ENCODE peak calls at places on chromosomes 3 and 15, in five cellular contexts. R is WTC11, B is A549, H is HepG2, P is GM12878. M is an unnamed sample.

GRCh38 chr3:41498847-41499246 is 299.5 kb downstream of the CTNNB1 start:
- DNase-seq in R (no peak), B (no peak), H (no peak), P (no peak), M (no peak)

GRCh38 chr3:62559831-62560445 is 186.6 kb upstream of the FEZF2 start:
- DNase-seq in R (no peak), B (peak), H (no peak), P (no peak), M (no peak)

GRCh38 chr3:94405258-94406035 is 342.6 kb downstream of the NSUN3 start:
- DNase-seq in R (no peak), B (no peak), H (no peak), P (no peak), M (no peak)

GRCh38 chr3:13114811-13115615 is 41.8 kb upstream of the IQSEC1 start:
- DNase-seq in R (no peak), B (no peak), H (no peak), P (no peak), M (no peak)

GRCh38 chr3:171791695-171792082 is 18.6 kb downstream of the PLD1 start:
- DNase-seq in R (no peak), B (no peak), H (peak), P (no peak), M (no peak)

GRCh38 chr3:180961552-180961951 is 28.0 kb downstream of the DNAJC19 start:
- DNase-seq in R (no peak), B (no peak), H (no peak), P (no peak), M (no peak)

GRCh38 chr3:99172736-99173657 is 271.5 kb upstream of the DCBLD2 start:
- DNase-seq in R (peak), B (peak), H (peak), P (peak), M (peak)

GRCh38 chr3:110562621-110563020 is 509.0 kb upstream of the NECTIN3 start:
- DNase-seq in R (no peak), B (peak), H (no peak), P (no peak), M (no peak)

GRCh38 chr15:88256261-88257230 is at the start of gene NTRK3:
- DNase-seq in R (peak), B (peak), H (no peak), P (no peak), M (no peak)

GRCh38 chr3:134636406-134636805 is 14.4 kb downstream of the KY start:
- DNase-seq in R (no peak), B (no peak), H (no peak), P (no peak), M (no peak)

GRCh38 chr15:83299462-83299861 is 15.0 kb upstream of the BNC1 start:
- DNase-seq in R (no peak), B (no peak), H (no peak), P (no peak), M (no peak)

DNA sequence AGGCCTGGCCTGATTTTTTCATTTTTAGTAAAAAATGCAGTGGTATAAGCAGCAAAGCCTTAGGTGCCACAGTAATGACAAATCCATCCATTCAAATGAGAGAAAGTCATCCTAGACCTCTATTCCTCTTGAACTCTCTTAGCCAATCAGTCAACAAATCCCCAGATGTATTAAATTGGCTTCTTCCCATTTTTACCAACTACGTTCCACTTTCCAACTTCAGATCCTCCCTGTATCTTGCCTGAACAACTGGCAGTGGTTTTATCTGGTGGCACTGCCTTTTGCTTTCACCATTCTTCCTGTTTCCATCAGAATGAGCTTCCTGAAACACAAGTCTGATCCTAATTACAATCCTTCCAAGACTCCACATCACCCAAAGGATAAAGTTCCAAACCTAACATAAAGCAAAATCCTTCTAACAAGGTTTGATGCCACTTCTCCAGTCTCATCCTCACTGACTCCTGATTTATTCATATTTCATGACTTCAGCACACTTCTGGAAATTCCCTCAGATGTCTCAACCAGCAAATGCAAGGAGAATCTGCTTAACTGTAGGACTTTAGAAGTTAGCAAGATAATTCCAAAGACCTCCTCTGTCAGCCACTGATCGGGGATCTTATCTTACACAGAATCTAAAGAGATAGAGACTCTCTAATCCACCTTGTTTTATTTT is 69.8 kb upstream of the SLC4A7 start:
- DNase-seq in R (no peak), B (peak), H (no peak), P (no peak), M (no peak)
- TF ChIP-seq ESRRA in R (no peak), B (no peak), H (no peak), P (no peak), M (no peak)

GRCh38 chr3:190092250-190092649 is 28.4 kb downstream of the P3H2 start:
- DNase-seq in R (no peak), B (no peak), H (no peak), P (no peak), M (no peak)

GRCh38 chr3:190097025-190097424 is 23.7 kb downstream of the P3H2 start:
- DNase-seq in R (no peak), B (no peak), H (no peak), P (peak), M (no peak)

GRCh38 chr3:190096345-190096744 is 24.4 kb downstream of the P3H2 start:
- DNase-seq in R (no peak), B (no peak), H (no peak), P (no peak), M (no peak)

GRCh38 chr3:190097617-190098016 is 23.1 kb downstream of the P3H2 start:
- DNase-seq in R (peak), B (no peak), H (no peak), P (no peak), M (no peak)

GRCh38 chr3:190094201-190094718 is 26.4 kb downstream of the P3H2 start:
- DNase-seq in R (no peak), B (no peak), H (no peak), P (no peak), M (no peak)
- TF ChIP-seq ESRRA in R (no peak), B (no peak), H (no peak), P (no peak), M (no peak)

GRCh38 chr3:149623819-149624218 is 34.0 kb downstream of the WWTR1 start:
- DNase-seq in R (no peak), B (no peak), H (no peak), P (no peak), M (no peak)
- TF ChIP-seq ESRRA in R (no peak), B (no peak), H (no peak), P (no peak), M (no peak)

GRCh38 chr3:54132685-54133084 is 10.3 kb downstream of the CACNA2D3 start:
- DNase-seq in R (no peak), B (no peak), H (no peak), P (no peak), M (no peak)

GRCh38 chr3:54131026-54131605 is 8.8 kb downstream of the CACNA2D3 start:
- DNase-seq in R (no peak), B (no peak), H (no peak), P (no peak), M (no peak)

GRCh38 chr3:54134713-54135112 is 12.4 kb downstream of the CACNA2D3 start:
- DNase-seq in R (no peak), B (no peak), H (no peak), P (no peak), M (no peak)

GRCh38 chr3:54134155-54134554 is 11.8 kb downstream of the CACNA2D3 start:
- DNase-seq in R (no peak), B (no peak), H (no peak), P (no peak), M (no peak)

GRCh38 chr3:54133196-54133595 is 10.8 kb downstream of the CACNA2D3 start:
- DNase-seq in R (no peak), B (no peak), H (no peak), P (no peak), M (no peak)
- TF ChIP-seq ESRRA in R (no peak), B (no peak), H (no peak), P (no peak), M (no peak)

GRCh38 chr15:56393277-56393676 is 28.1 kb downstream of the TEX9 start:
- DNase-seq in R (no peak), B (no peak), H (no peak), P (no peak), M (no peak)

GRCh38 chr15:56385908-56386307 is 20.7 kb downstream of the TEX9 start:
- DNase-seq in R (no peak), B (no peak), H (no peak), P (no peak), M (no peak)

GRCh38 chr15:56390739-56391267 is 25.6 kb downstream of the TEX9 start:
- DNase-seq in R (no peak), B (no peak), H (no peak), P (no peak), M (no peak)
- TF ChIP-seq ESRRA in R (no peak), B (no peak), H (no peak), P (no peak), M (no peak)

GRCh38 chr3:155634121-155634719 is 110.7 kb downstream of the PLCH1 start:
- DNase-seq in R (no peak), B (no peak), H (no peak), P (no peak), M (no peak)
- TF ChIP-seq ESRRA in R (no peak), B (no peak), H (no peak), P (no peak), M (no peak)

GRCh38 chr3:106333911-106334618 is 465.3 kb upstream of the CBLB start:
- DNase-seq in R (no peak), B (no peak), H (no peak), P (no peak), M (no peak)
- TF ChIP-seq ESRRA in R (no peak), B (no peak), H (no peak), P (no peak), M (no peak)

DNA sequence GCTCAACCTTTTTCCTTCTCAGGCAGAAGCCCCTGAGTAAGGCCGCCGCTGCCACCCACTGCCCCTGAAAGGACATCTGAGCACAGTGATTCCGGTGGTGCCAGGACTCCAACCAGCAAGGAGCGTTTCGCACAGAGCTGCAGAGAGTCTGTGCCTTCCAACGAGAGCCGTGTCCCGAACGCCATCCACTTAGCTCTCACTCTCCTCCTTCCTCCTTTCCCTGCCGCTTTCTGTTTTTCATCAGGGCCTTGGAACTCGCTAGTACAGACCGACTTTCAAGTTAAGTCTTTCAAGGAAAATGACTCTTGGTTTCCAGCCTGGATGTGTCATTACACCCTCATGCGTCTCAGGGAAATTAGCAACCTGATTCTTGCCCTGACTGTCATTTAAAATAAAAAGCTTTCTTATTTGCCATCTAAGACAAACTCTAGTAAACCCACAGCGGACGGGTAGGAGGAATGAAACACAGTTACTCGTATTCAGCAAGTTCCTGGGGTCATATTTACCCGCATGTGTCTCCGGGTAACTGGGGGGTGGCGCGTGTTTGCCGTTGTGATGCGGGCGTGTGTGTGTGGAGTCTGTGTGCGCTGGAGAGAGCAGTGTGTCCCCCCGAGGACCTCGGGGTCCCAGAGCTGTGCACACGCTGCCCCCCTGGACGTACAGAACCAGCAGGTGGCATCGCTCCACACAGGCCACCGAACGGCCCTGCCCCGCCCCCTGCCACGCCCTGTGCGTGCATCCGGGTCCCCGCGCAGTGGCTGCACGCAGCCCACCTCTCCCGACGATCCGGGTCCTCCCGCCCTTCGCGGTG is 30.4 kb upstream of the ALDH1A3 start:
- DNase-seq in R (peak), B (peak), H (no peak), P (no peak), M (peak)
- TF ChIP-seq ESRRA in R (no peak), B (no peak), H (no peak), P (no peak), M (no peak)

DNA sequence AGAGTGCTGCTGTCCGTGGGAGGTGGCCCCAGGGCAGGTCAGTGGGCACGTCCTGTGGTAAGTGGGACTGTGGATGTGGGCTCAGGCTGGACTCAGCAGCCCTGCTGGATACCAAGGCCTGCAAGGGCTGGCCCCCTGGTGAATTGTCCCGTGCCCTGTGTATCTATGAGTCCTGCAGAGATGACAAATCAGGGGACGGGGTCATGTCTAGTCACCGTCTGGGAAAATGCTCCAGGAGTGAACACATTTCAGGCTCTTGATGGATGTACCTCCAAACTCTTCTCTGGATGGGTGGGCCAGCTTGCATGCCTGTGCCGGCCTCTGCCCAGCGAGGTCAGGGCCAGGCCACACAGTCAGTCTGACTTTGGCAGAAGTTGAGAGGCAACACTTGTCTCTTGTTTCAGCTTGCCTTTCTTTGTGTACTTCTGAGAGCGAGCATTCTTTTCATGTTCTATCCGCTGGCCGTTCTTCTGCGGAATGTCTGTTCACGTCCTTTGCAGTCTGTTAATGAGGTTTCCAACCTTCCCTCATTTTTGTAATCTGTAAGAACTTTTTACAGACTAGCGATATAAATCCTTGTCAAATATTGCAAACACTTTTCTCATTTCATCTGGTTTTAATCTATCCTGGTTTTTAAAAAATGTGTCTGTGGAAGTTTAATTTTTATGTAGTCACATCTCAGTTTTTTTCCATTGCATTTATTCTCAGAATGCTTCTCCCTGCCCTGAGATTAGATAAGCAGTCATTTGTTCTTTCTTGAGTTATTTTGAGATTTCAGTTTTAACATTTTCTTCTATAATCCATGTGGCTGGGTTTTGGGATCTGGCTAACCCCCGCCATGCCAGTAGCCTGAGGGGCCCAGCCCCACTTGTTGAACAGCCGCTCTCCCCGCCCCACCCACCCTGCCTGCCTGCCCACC is 11.3 kb upstream of the STAB1 start:
- DNase-seq in R (no peak), B (no peak), H (peak), P (no peak), M (no peak)
- TF ChIP-seq ESRRA in R (no peak), B (no peak), H (no peak), P (no peak), M (no peak)

GRCh38 chr15:50126072-50126471 is 7.0 kb upstream of the ATP8B4 start:
- DNase-seq in R (no peak), B (peak), H (no peak), P (no peak), M (no peak)
- TF ChIP-seq ESRRA in R (no peak), B (no peak), H (no peak), P (no peak), M (no peak)

M was measured in K562.